ENCODE peak calls at places on chromosome 22, in seven cellular contexts. I is left cardiac atrium, M is gastrocnemius medialis, T is NCI-H187 treated with DMSO at 0.1 percent for 48 hours, X is right cardiac atrium, Y is bronchial epithelial cell, P is ELF-1. E is an unnamed sample.

GRCh38 chr22:44668190-44668885 is 33.7 kb upstream of the PRR5 start:
- DNase-seq in I (peak), M (no peak), T (no peak), X (peak), Y (no peak), P (no peak), E (peak)

GRCh38 chr22:30318773-30319419 is 7.8 kb downstream of the TBC1D10A start:
- DNase-seq in I (no peak), M (no peak), T (no peak), X (no peak), Y (no peak), P (no peak), E (no peak)

GRCh38 chr22:50082197-50082715 is 3.0 kb downstream of the MLC1 start:
- DNase-seq in I (no peak), M (no peak), T (no peak), X (no peak), Y (no peak), P (no peak), E (no peak)

GRCh38 chr22:28283025-28283654 is 364.1 kb upstream of the PITPNB start:
- DNase-seq in I (no peak), M (no peak), T (no peak), X (no peak), Y (no peak), P (no peak), E (no peak)

GRCh38 chr22:32917577-32918375 is 116.3 kb downstream of the TIMP3 start:
- DNase-seq in I (no peak), M (no peak), T (no peak), X (peak), Y (no peak), P (no peak), E (peak)

GRCh38 chr22:45677060-45677459 is 5.4 kb downstream of the ATXN10 start:
- DNase-seq in I (no peak), M (no peak), T (no peak), X (no peak), Y (no peak), P (no peak), E (no peak)

GRCh38 chr22:32926600-32926999 is 125.1 kb downstream of the TIMP3 start:
- DNase-seq in I (no peak), M (no peak), T (no peak), X (no peak), Y (peak), P (no peak), E (no peak)

GRCh38 chr22:40507491-40507890 is 129.0 kb downstream of the MRTFA start:
- DNase-seq in I (no peak), M (no peak), T (no peak), X (no peak), Y (no peak), P (no peak), E (no peak)

GRCh38 chr22:49922484-49922883 is 4.0 kb downstream of the CRELD2 start:
- DNase-seq in I (no peak), M (no peak), T (no peak), X (peak), Y (peak), P (no peak), E (no peak)

GRCh38 chr22:22462813-22463567 is 45.6 kb downstream of the ZNF280B start:
- DNase-seq in I (no peak), M (no peak), T (no peak), X (no peak), Y (no peak), P (no peak), E (no peak)

GRCh38 chr22:38308791-38309498 is 8.3 kb downstream of the CSNK1E start:
- DNase-seq in I (no peak), M (no peak), T (no peak), X (no peak), Y (no peak), P (no peak), E (no peak)

GRCh38 chr22:41256898-41257260 is 16.1 kb upstream of the CHADL start:
- DNase-seq in I (no peak), M (no peak), T (no peak), X (peak), Y (no peak), P (peak), E (peak)

GRCh38 chr22:28600546-28601143 is 79.0 kb downstream of the TTC28 start:
- DNase-seq in I (no peak), M (no peak), T (no peak), X (no peak), Y (peak), P (no peak), E (no peak)

GRCh38 chr22:45552580-45553332 is 50.1 kb downstream of the FBLN1 start:
- DNase-seq in I (peak), M (no peak), T (no peak), X (peak), Y (peak), P (peak), E (peak)

GRCh38 chr22:34972498-34972897 is 93.5 kb upstream of the ISX start:
- DNase-seq in I (no peak), M (no peak), T (no peak), X (no peak), Y (no peak), P (peak), E (no peak)

GRCh38 chr22:39706406-39707150 is 136.0 kb downstream of the CACNA1I start:
- DNase-seq in I (no peak), M (no peak), T (no peak), X (no peak), Y (no peak), P (no peak), E (peak)

GRCh38 chr22:44566911-44567310 is 68.9 kb upstream of the RTL6 start:
- DNase-seq in I (no peak), M (no peak), T (no peak), X (no peak), Y (no peak), P (no peak), E (no peak)

GRCh38 chr22:49765091-49765771 is 62.4 kb downstream of the BRD1 start:
- DNase-seq in I (no peak), M (peak), T (no peak), X (peak), Y (no peak), P (no peak), E (no peak)

GRCh38 chr22:17888855-17889254 is 114.6 kb upstream of the BID start:
- DNase-seq in I (no peak), M (peak), T (no peak), X (no peak), Y (no peak), P (peak), E (no peak)

GRCh38 chr22:22479999-22480532 is 28.5 kb downstream of the ZNF280B start:
- DNase-seq in I (no peak), M (no peak), T (no peak), X (no peak), Y (no peak), P (no peak), E (no peak)

GRCh38 chr22:49983148-49984042 is 22.8 kb downstream of the PIM3 start:
- DNase-seq in I (no peak), M (no peak), T (no peak), X (no peak), Y (no peak), P (peak), E (no peak)

GRCh38 chr22:42939941-42940653 is 74.9 kb downstream of the PACSIN2 start:
- DNase-seq in I (no peak), M (peak), T (no peak), X (peak), Y (peak), P (no peak), E (no peak)

GRCh38 chr22:10780281-10780680 is 4747.7 kb upstream of the OR11H1 start:
- DNase-seq in I (no peak), M (no peak), T (no peak), X (no peak), Y (no peak), P (no peak), E (no peak)

GRCh38 chr22:23376256-23376655 is 195.9 kb downstream of the BCR start:
- DNase-seq in I (no peak), M (no peak), T (no peak), X (no peak), Y (peak), P (peak), E (no peak)

GRCh38 chr22:28976588-28976987 is 85.0 kb downstream of the C22orf31 start:
- DNase-seq in I (no peak), M (no peak), T (no peak), X (no peak), Y (peak), P (no peak), E (no peak)

GRCh38 chr22:39959640-39960447 is at the start of gene TMA7B:
- DNase-seq in I (peak), M (no peak), T (no peak), X (no peak), Y (peak), P (peak), E (no peak)

GRCh38 chr22:23197836-23198235 is 17.5 kb downstream of the BCR start:
- DNase-seq in I (no peak), M (no peak), T (no peak), X (peak), Y (no peak), P (no peak), E (no peak)

GRCh38 chr22:35509451-35509850 is 31.2 kb upstream of the RASD2 start:
- DNase-seq in I (no peak), M (no peak), T (no peak), X (no peak), Y (no peak), P (no peak), E (no peak)

GRCh38 chr22:46322711-46323110 is 12.8 kb upstream of the TRMU start:
- DNase-seq in I (no peak), M (no peak), T (no peak), X (no peak), Y (no peak), P (no peak), E (no peak)

GRCh38 chr22:50530857-50531545 is 1.2 kb upstream of the TYMP start:
- DNase-seq in I (peak), M (peak), T (no peak), X (peak), Y (peak), P (peak), E (peak)

GRCh38 chr22:46569848-46570695 is 32.7 kb upstream of the CELSR1 start:
- DNase-seq in I (no peak), M (no peak), T (no peak), X (peak), Y (no peak), P (no peak), E (peak)

E was measured in Right ventricle myocardium inferior.